ENCODE peak calls at places on chromosomes 5 and 9, in eight cellular contexts. G, E, Y, D, F, P, U and L are unnamed samples.

GRCh38 chr9:99057665-99058625 is 47.0 kb upstream of the TGFBR1 start:
- DNase-seq in G (no peak), E (no peak), Y (no peak), D (peak; percentile 57), F (no peak), P (peak; percentile 64), U (peak; percentile 83), L (peak; percentile 54)

GRCh38 chr9:95587071-95587964 is 70.5 kb upstream of the PTCH1 start:
- DNase-seq in G (no peak), E (no peak), Y (no peak), D (no peak), F (no peak), P (no peak), U (no peak), L (no peak)

GRCh38 chr5:64074533-64074932 is 91.1 kb upstream of the RNF180 start:
- DNase-seq in G (peak; percentile 58), E (no peak), Y (peak; percentile 62), D (peak; percentile 37), F (no peak), P (no peak), U (peak; percentile 26), L (peak; percentile 43)

GRCh38 chr5:40972434-40972833 is 63.1 kb downstream of the C7 start:
- DNase-seq in G (no peak), E (no peak), Y (no peak), D (no peak), F (no peak), P (no peak), U (no peak), L (no peak)

GRCh38 chr5:103402861-103403260 is 144.3 kb downstream of the MACIR start:
- DNase-seq in G (no peak), E (no peak), Y (no peak), D (no peak), F (no peak), P (no peak), U (no peak), L (no peak)

GRCh38 chr5:72178910-72179815 is 71.9 kb downstream of the MAP1B start:
- DNase-seq in G (no peak), E (no peak), Y (peak; percentile 89), D (no peak), F (peak; percentile 74), P (no peak), U (no peak), L (no peak)

GRCh38 chr5:132365213-132365612 is 4.3 kb upstream of the SLC22A5 start:
- DNase-seq in G (no peak), E (no peak), Y (peak; percentile 92), D (no peak), F (no peak), P (no peak), U (no peak), L (no peak)

GRCh38 chr5:149674686-149675085 is 55.4 kb upstream of the PPARGC1B start:
- DNase-seq in G (no peak), E (no peak), Y (no peak), D (no peak), F (no peak), P (no peak), U (no peak), L (peak; percentile 45)

GRCh38 chr9:133955821-133956411 is 36.2 kb downstream of the VAV2 start:
- DNase-seq in G (peak; percentile 72), E (peak; percentile 69), Y (no peak), D (peak; percentile 76), F (no peak), P (no peak), U (peak; percentile 90), L (peak; percentile 76)
- TF ChIP-seq CTCF in G (peak; percentile 31), E (no peak), Y (no peak), D (no peak), F (peak; percentile 23), P (no peak), U (peak; percentile 16), L (no peak)

DNA sequence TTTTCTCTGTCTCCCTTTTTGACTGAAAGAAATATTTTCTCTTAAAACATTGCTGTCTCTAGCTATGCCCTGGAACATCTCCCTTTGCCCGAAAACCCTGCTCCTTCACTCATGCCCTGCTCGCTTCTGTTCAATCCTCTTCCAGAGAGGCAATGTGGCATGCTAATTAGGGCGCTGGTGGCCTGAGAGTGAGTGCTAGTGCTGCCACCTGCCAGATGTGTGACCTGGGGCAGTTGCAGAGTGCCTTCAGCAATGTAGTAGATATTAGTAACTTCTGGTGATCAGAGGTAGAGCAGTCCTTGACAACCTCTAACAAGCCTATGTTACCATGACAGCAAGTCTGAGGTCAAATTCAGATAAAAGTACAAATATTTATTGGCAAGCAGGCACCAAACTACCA is 119.5 kb upstream of the OSMR start:
- DNase-seq in G (no peak), E (no peak), Y (no peak), D (no peak), F (no peak), P (no peak), U (no peak), L (no peak)
- TF ChIP-seq CTCF in G (no peak), E (no peak), Y (no peak), D (no peak), F (no peak), P (no peak), U (no peak), L (no peak)

GRCh38 chr5:60883229-60883628 is 39.2 kb upstream of the ELOVL7 start:
- DNase-seq in G (no peak), E (no peak), Y (peak; percentile 10), D (peak; percentile 29), F (no peak), P (no peak), U (peak; percentile 2), L (peak; percentile 29)
- TF ChIP-seq CTCF in G (peak; percentile 42), E (no peak), Y (peak; percentile 33), D (peak; percentile 31), F (peak; percentile 30), P (peak; percentile 50), U (peak; percentile 72), L (no peak)

GRCh38 chr9:113581865-113582697 is 118.6 kb downstream of the RGS3 start:
- DNase-seq in G (no peak), E (peak; percentile 93), Y (no peak), D (peak; percentile 89), F (no peak), P (peak; percentile 96), U (peak; percentile 99), L (peak; percentile 91)
- TF ChIP-seq CTCF in G (no peak), E (no peak), Y (no peak), D (peak; percentile 61), F (peak; percentile 31), P (peak; percentile 74), U (peak; percentile 86), L (peak; percentile 46)

GRCh38 chr9:88574993-88575392 is 40.0 kb downstream of the NXNL2 start:
- DNase-seq in G (no peak), E (no peak), Y (no peak), D (no peak), F (no peak), P (no peak), U (no peak), L (no peak)

GRCh38 chr9:88572684-88573083 is 37.7 kb downstream of the NXNL2 start:
- DNase-seq in G (no peak), E (no peak), Y (no peak), D (no peak), F (no peak), P (no peak), U (no peak), L (no peak)

GRCh38 chr9:88577256-88577655 is 42.3 kb downstream of the NXNL2 start:
- DNase-seq in G (no peak), E (no peak), Y (no peak), D (no peak), F (no peak), P (no peak), U (no peak), L (no peak)

GRCh38 chr9:88567870-88568269 is 32.9 kb downstream of the NXNL2 start:
- DNase-seq in G (no peak), E (no peak), Y (no peak), D (peak; percentile 38), F (no peak), P (peak; percentile 27), U (no peak), L (peak; percentile 41)

DNA sequence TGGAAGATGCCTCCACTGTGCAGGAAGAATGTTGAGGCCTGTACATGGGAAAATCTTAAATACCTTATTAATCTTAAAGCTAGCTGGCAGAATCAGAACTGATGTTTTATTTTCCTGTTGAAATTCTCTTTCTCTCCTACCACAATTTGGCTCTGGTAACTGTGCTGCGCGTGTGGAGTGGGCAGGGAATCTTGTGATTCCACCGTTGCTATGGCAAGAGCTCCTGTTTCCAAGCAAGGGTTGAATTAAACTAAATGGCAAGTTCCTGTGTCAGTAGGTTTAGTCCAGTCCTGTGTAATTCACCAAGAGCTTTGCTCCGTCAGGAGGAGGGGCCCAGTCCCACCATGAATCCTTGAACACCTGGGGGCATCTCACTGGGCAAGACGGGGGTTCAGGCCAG is 36.4 kb downstream of the NXNL2 start:
- DNase-seq in G (no peak), E (no peak), Y (no peak), D (no peak), F (no peak), P (no peak), U (no peak), L (no peak)
- TF ChIP-seq CTCF in G (no peak), E (no peak), Y (no peak), D (no peak), F (no peak), P (no peak), U (no peak), L (no peak)

DNA sequence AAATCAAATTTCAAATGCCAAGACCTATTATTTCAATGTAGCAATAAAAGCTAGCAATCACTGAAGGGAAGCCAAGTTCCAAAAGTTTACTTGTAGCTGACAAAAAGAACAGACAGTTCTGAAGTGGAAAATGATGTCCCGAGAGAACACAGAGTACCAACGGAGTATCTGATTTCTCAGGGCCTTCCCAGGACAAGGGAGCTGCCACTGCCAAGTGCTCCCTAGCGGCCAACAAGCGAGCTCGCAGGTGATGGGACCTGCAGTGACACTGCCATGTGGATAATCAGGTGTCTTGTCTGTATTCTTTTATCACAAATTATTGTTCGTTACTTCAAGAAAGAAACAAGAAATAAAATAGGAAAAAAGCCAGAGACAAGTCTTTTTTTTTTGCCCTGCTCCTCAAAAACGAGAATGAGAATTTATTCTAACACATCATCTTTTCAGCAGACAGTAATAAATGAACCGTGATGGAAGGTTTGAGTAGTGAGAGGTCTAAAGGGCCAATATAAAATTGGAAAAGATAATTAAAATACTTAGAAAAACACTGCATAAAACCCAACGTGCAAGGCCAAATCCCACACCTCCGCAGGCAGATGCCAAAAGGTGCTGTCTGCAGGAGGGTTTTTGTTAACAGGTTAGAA is 159.4 kb downstream of the MYO10 start:
- DNase-seq in G (peak; percentile 47), E (no peak), Y (no peak), D (no peak), F (no peak), P (no peak), U (no peak), L (no peak)
- TF ChIP-seq CTCF in G (no peak), E (no peak), Y (no peak), D (no peak), F (no peak), P (peak; percentile 9), U (no peak), L (no peak)